ENCODE peak calls at places on chromosomes 1 and 21, in nine cellular contexts. C, B, N, H, D, V, K, S and Y are unnamed samples.

GRCh38 chr1:116667577-116668105 is at the start of gene IGSF3:
- DNase-seq in K (peak; percentile 87), H (peak; percentile 79), C (no peak), B (peak; percentile 35), D (peak; percentile 69), V (peak; percentile 70), N (peak; percentile 15), S (peak; percentile 71), Y (peak; percentile 92)

GRCh38 chr1:111904478-111905218 is 84.8 kb downstream of the KCND3 start:
- DNase-seq in C (no peak), S (peak; percentile 97), H (no peak), D (no peak), K (peak; percentile 95), N (no peak), B (no peak), V (no peak), Y (peak; percentile 63)

GRCh38 chr21:45041351-45041805 is 33.0 kb upstream of the ADARB1 start:
- DNase-seq in B (peak; percentile 86), H (peak; percentile 59), S (no peak), N (no peak), C (no peak), K (no peak), D (peak; percentile 93), V (peak; percentile 86), Y (no peak)

GRCh38 chr1:226541631-226542622 is 6.6 kb upstream of the STUM start:
- DNase-seq in B (no peak), D (no peak), H (peak; percentile 82), C (no peak), V (no peak), K (no peak), S (peak; percentile 63), N (no peak), Y (no peak)

GRCh38 chr1:208161656-208162375 is 82.4 kb downstream of the PLXNA2 start:
- DNase-seq in S (no peak), C (no peak), H (no peak), N (no peak), D (no peak), K (peak; percentile 68), B (peak; percentile 71), V (no peak), Y (peak; percentile 40)

GRCh38 chr1:9539829-9540550 is 725 bp downstream of the SLC25A33 start:
- DNase-seq in H (peak; percentile 78), K (peak; percentile 50), D (peak; percentile 69), C (peak; percentile 7), V (peak; percentile 79), S (no peak), B (peak; percentile 76), N (peak; percentile 28), Y (peak; percentile 66)

GRCh38 chr1:115074839-115075534 is 14.3 kb downstream of the TSPAN2 start:
- DNase-seq in N (no peak), D (no peak), C (no peak), V (no peak), S (no peak), B (no peak), K (no peak), H (no peak), Y (peak; percentile 53)

GRCh38 chr1:25702101-25702775 is 85.6 kb downstream of the MAN1C1 start:
- DNase-seq in S (no peak), B (peak; percentile 51), K (no peak), V (peak; percentile 54), N (no peak), C (no peak), D (no peak), H (no peak), Y (no peak)

GRCh38 chr1:166882893-166883292 is 6.8 kb upstream of the TADA1 start:
- DNase-seq in N (no peak), K (no peak), S (no peak), V (no peak), C (no peak), H (no peak), D (no peak), B (no peak), Y (no peak)

GRCh38 chr1:206706298-206706791 is 21.6 kb downstream of the MAPKAPK2 start:
- DNase-seq in C (no peak), V (peak; percentile 71), N (no peak), B (peak; percentile 83), H (no peak), S (peak; percentile 24), D (peak; percentile 75), K (peak; percentile 78), Y (peak; percentile 73)